ENCODE peak calls at places on chromosomes 12 and 14, in nine cellular contexts. One of them, this sample, is unnamed.

GRCh38 chr12:52628111-52628507 is 9.8 kb upstream of the KRT73 start:
- DNase-seq in left ventricle myocardium inferior: no peak
- DNase-seq in uterus: no peak
- DNase-seq in SJSA1: peak; percentile 22
- DNase-seq in lower lobe of right lung: no peak
- DNase-seq in IMR-90: no peak
- DNase-seq in pancreas: no peak
- DNase-seq in Peyer's patch: no peak
- DNase-seq in aorta: no peak
- DNase-seq in this sample: no peak

GRCh38 chr12:12072064-12072760 is 1.5 kb downstream of the BCL2L14 start:
- DNase-seq in left ventricle myocardium inferior: no peak
- DNase-seq in uterus: no peak
- DNase-seq in SJSA1: no peak
- DNase-seq in lower lobe of right lung: peak; percentile 62
- DNase-seq in IMR-90: no peak
- DNase-seq in pancreas: peak; percentile 64
- DNase-seq in Peyer's patch: peak; percentile 77
- DNase-seq in aorta: no peak
- DNase-seq in this sample: no peak

GRCh38 chr12:122997343-122998250 is 17.1 kb downstream of the ARL6IP4 start:
- DNase-seq in left ventricle myocardium inferior: no peak
- DNase-seq in uterus: no peak
- DNase-seq in SJSA1: no peak
- DNase-seq in lower lobe of right lung: no peak
- DNase-seq in IMR-90: no peak
- DNase-seq in pancreas: no peak
- DNase-seq in Peyer's patch: no peak
- DNase-seq in aorta: no peak
- DNase-seq in this sample: no peak

GRCh38 chr14:24665440-24665991 is 31.5 kb upstream of the GZMB start:
- DNase-seq in left ventricle myocardium inferior: no peak
- DNase-seq in uterus: no peak
- DNase-seq in SJSA1: no peak
- DNase-seq in lower lobe of right lung: no peak
- DNase-seq in IMR-90: no peak
- DNase-seq in pancreas: no peak
- DNase-seq in Peyer's patch: no peak
- DNase-seq in aorta: no peak
- DNase-seq in this sample: no peak

GRCh38 chr14:94119071-94119470 is 8.5 kb downstream of the IFI27 start:
- DNase-seq in left ventricle myocardium inferior: no peak
- DNase-seq in uterus: peak; percentile 5
- DNase-seq in SJSA1: no peak
- DNase-seq in lower lobe of right lung: no peak
- DNase-seq in IMR-90: no peak
- DNase-seq in pancreas: no peak
- DNase-seq in Peyer's patch: peak; percentile 22
- DNase-seq in aorta: no peak
- DNase-seq in this sample: peak; percentile 49

GRCh38 chr14:100438678-100439592 is 115.8 kb downstream of the SLC25A47 start:
- DNase-seq in left ventricle myocardium inferior: no peak
- DNase-seq in uterus: peak; percentile 45
- DNase-seq in SJSA1: peak; percentile 56
- DNase-seq in lower lobe of right lung: peak; percentile 64
- DNase-seq in IMR-90: peak; percentile 89
- DNase-seq in pancreas: no peak
- DNase-seq in Peyer's patch: peak; percentile 89
- DNase-seq in aorta: no peak
- DNase-seq in this sample: peak; percentile 98

GRCh38 chr12:15527201-15527782 is 205.0 kb downstream of the PTPRO start:
- DNase-seq in left ventricle myocardium inferior: peak; percentile 23
- DNase-seq in uterus: no peak
- DNase-seq in SJSA1: no peak
- DNase-seq in lower lobe of right lung: peak; percentile 59
- DNase-seq in IMR-90: peak; percentile 15
- DNase-seq in pancreas: no peak
- DNase-seq in Peyer's patch: no peak
- DNase-seq in aorta: peak; percentile 74
- DNase-seq in this sample: no peak

GRCh38 chr14:71687115-71687836 is 245.0 kb upstream of the RGS6 start:
- DNase-seq in left ventricle myocardium inferior: no peak
- DNase-seq in uterus: no peak
- DNase-seq in SJSA1: no peak
- DNase-seq in lower lobe of right lung: no peak
- DNase-seq in IMR-90: peak; percentile 46
- DNase-seq in pancreas: no peak
- DNase-seq in Peyer's patch: no peak
- DNase-seq in aorta: no peak
- DNase-seq in this sample: no peak

GRCh38 chr12:78226763-78227162 is 396.1 kb downstream of the NAV3 start:
- DNase-seq in left ventricle myocardium inferior: no peak
- DNase-seq in uterus: no peak
- DNase-seq in SJSA1: no peak
- DNase-seq in lower lobe of right lung: no peak
- DNase-seq in IMR-90: no peak
- DNase-seq in pancreas: no peak
- DNase-seq in Peyer's patch: no peak
- DNase-seq in aorta: no peak
- DNase-seq in this sample: no peak

GRCh38 chr14:58298880-58299664 is 717 bp downstream of the ARID4A start:
- DNase-seq in left ventricle myocardium inferior: peak; percentile 41
- DNase-seq in uterus: peak; percentile 29
- DNase-seq in SJSA1: no peak
- DNase-seq in lower lobe of right lung: peak; percentile 60
- DNase-seq in IMR-90: no peak
- DNase-seq in pancreas: peak; percentile 53
- DNase-seq in Peyer's patch: peak; percentile 64
- DNase-seq in aorta: peak; percentile 80
- DNase-seq in this sample: no peak

GRCh38 chr12:18135509-18135908 is 45.5 kb upstream of the RERGL start:
- DNase-seq in left ventricle myocardium inferior: no peak
- DNase-seq in uterus: no peak
- DNase-seq in SJSA1: no peak
- DNase-seq in lower lobe of right lung: no peak
- DNase-seq in IMR-90: no peak
- DNase-seq in pancreas: no peak
- DNase-seq in Peyer's patch: no peak
- DNase-seq in aorta: no peak
- DNase-seq in this sample: no peak

GRCh38 chr12:86376052-86376451 is 119.9 kb upstream of the MGAT4C start:
- DNase-seq in left ventricle myocardium inferior: peak; percentile 16
- DNase-seq in uterus: no peak
- DNase-seq in SJSA1: no peak
- DNase-seq in lower lobe of right lung: no peak
- DNase-seq in IMR-90: no peak
- DNase-seq in pancreas: no peak
- DNase-seq in Peyer's patch: no peak
- DNase-seq in aorta: no peak
- DNase-seq in this sample: no peak

GRCh38 chr14:72736791-72737559 is 156.9 kb downstream of the DPF3 start:
- DNase-seq in left ventricle myocardium inferior: no peak
- DNase-seq in uterus: no peak
- DNase-seq in SJSA1: no peak
- DNase-seq in lower lobe of right lung: no peak
- DNase-seq in IMR-90: no peak
- DNase-seq in pancreas: no peak
- DNase-seq in Peyer's patch: no peak
- DNase-seq in aorta: no peak
- DNase-seq in this sample: no peak

GRCh38 chr12:124837958-124838803 is 25.5 kb downstream of the SCARB1 start:
- DNase-seq in left ventricle myocardium inferior: peak; percentile 81
- DNase-seq in uterus: peak; percentile 90
- DNase-seq in SJSA1: peak; percentile 94
- DNase-seq in lower lobe of right lung: no peak
- DNase-seq in IMR-90: peak; percentile 98
- DNase-seq in pancreas: peak; percentile 91
- DNase-seq in Peyer's patch: peak; percentile 92
- DNase-seq in aorta: no peak
- DNase-seq in this sample: peak; percentile 95

GRCh38 chr12:79482323-79482722 is 208.4 kb downstream of the PAWR start:
- DNase-seq in left ventricle myocardium inferior: no peak
- DNase-seq in uterus: no peak
- DNase-seq in SJSA1: no peak
- DNase-seq in lower lobe of right lung: no peak
- DNase-seq in IMR-90: no peak
- DNase-seq in pancreas: no peak
- DNase-seq in Peyer's patch: no peak
- DNase-seq in aorta: no peak
- DNase-seq in this sample: no peak

GRCh38 chr12:109053382-109054123 is 1.2 kb downstream of the USP30 start:
- DNase-seq in left ventricle myocardium inferior: no peak
- DNase-seq in uterus: no peak
- DNase-seq in SJSA1: no peak
- DNase-seq in lower lobe of right lung: no peak
- DNase-seq in IMR-90: no peak
- DNase-seq in pancreas: peak; percentile 24
- DNase-seq in Peyer's patch: no peak
- DNase-seq in aorta: no peak
- DNase-seq in this sample: no peak

GRCh38 chr14:50677527-50678063 is 9.5 kb upstream of the SAV1 start:
- DNase-seq in left ventricle myocardium inferior: no peak
- DNase-seq in uterus: no peak
- DNase-seq in SJSA1: no peak
- DNase-seq in lower lobe of right lung: no peak
- DNase-seq in IMR-90: peak; percentile 67
- DNase-seq in pancreas: no peak
- DNase-seq in Peyer's patch: no peak
- DNase-seq in aorta: no peak
- DNase-seq in this sample: no peak

GRCh38 chr12:132717011-132717410 is 6.4 kb downstream of the PGAM5 start:
- DNase-seq in left ventricle myocardium inferior: no peak
- DNase-seq in uterus: no peak
- DNase-seq in SJSA1: no peak
- DNase-seq in lower lobe of right lung: no peak
- DNase-seq in IMR-90: no peak
- DNase-seq in pancreas: no peak
- DNase-seq in Peyer's patch: no peak
- DNase-seq in aorta: peak; percentile 57
- DNase-seq in this sample: no peak
- H3K36me3 ChIP-seq in left ventricle myocardium inferior: peaks cover 70% of the 10 kb centered on the region
- H3K36me3 ChIP-seq in uterus: no peaks in the 10 kb centered on the region
- H3K36me3 ChIP-seq in SJSA1: peaks cover 63% of the 10 kb centered on the region
- H3K36me3 ChIP-seq in lower lobe of right lung: peaks cover 69% of the 10 kb centered on the region
- H3K36me3 ChIP-seq in IMR-90: peaks cover 47% of the 10 kb centered on the region
- H3K36me3 ChIP-seq in pancreas: peaks cover 2% of the 10 kb centered on the region
- H3K36me3 ChIP-seq in Peyer's patch: peaks cover 68% of the 10 kb centered on the region
- H3K36me3 ChIP-seq in aorta: no peaks in the 10 kb centered on the region
- H3K36me3 ChIP-seq in this sample: peaks cover 74% of the 10 kb centered on the region

DNA sequence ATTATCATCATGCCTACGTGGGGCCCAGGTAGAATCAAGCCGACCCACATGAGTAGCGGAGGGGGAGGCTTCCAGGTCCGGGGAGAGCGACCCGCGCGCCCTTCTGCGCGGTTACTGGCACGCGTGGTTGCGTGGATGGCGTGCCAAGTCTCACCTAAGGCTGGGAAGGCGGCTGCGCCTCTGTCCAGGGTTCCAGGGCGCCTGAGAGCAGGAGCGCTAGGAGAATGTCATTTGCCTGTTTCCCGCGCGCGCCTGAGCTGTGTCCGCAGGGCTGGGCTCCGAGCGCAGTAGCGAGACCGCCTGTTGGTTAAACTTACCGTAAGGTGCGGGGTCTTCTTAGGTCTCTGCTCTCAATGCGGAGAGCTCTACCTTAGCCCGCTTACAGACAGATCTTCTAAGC is 1539.3 kb upstream of the TMEM132C start:
- DNase-seq in left ventricle myocardium inferior: no peak
- DNase-seq in uterus: no peak
- DNase-seq in SJSA1: no peak
- DNase-seq in lower lobe of right lung: no peak
- DNase-seq in IMR-90: no peak
- DNase-seq in pancreas: no peak
- DNase-seq in Peyer's patch: no peak
- DNase-seq in aorta: no peak
- DNase-seq in this sample: no peak
- H3K27me3 ChIP-seq in left ventricle myocardium inferior: peaks cover 92% of the 10 kb centered on the region
- H3K27me3 ChIP-seq in uterus: no peaks in the 10 kb centered on the region
- H3K27me3 ChIP-seq in SJSA1: no peaks in the 10 kb centered on the region
- H3K27me3 ChIP-seq in lower lobe of right lung: peaks cover 49% of the 10 kb centered on the region
- H3K27me3 ChIP-seq in IMR-90: no peaks in the 10 kb centered on the region
- H3K27me3 ChIP-seq in pancreas: no peaks in the 10 kb centered on the region
- H3K27me3 ChIP-seq in Peyer's patch: no peaks in the 10 kb centered on the region
- H3K27me3 ChIP-seq in aorta: no peaks in the 10 kb centered on the region
- H3K27me3 ChIP-seq in this sample: peaks cover 34% of the 10 kb centered on the region

GRCh38 chr14:38001501-38001900 is 206.2 kb upstream of the SSTR1 start:
- DNase-seq in left ventricle myocardium inferior: no peak
- DNase-seq in uterus: no peak
- DNase-seq in SJSA1: no peak
- DNase-seq in lower lobe of right lung: no peak
- DNase-seq in IMR-90: no peak
- DNase-seq in pancreas: no peak
- DNase-seq in Peyer's patch: no peak
- DNase-seq in aorta: no peak
- DNase-seq in this sample: no peak
- H3K4me1 ChIP-seq in left ventricle myocardium inferior: no peaks in the 10 kb centered on the region
- H3K4me1 ChIP-seq in uterus: no peaks in the 10 kb centered on the region
- H3K4me1 ChIP-seq in SJSA1: no peaks in the 10 kb centered on the region
- H3K4me1 ChIP-seq in lower lobe of right lung: no peaks in the 10 kb centered on the region
- H3K4me1 ChIP-seq in IMR-90: no peaks in the 10 kb centered on the region
- H3K4me1 ChIP-seq in pancreas: no peaks in the 10 kb centered on the region
- H3K4me1 ChIP-seq in Peyer's patch: no peaks in the 10 kb centered on the region
- H3K4me1 ChIP-seq in aorta: peaks cover 2% of the 10 kb centered on the region
- H3K4me1 ChIP-seq in this sample: no peaks in the 10 kb centered on the region

GRCh38 chr12:26700430-26700829 is 132.6 kb downstream of the ITPR2 start:
- DNase-seq in left ventricle myocardium inferior: no peak
- DNase-seq in uterus: no peak
- DNase-seq in SJSA1: no peak
- DNase-seq in lower lobe of right lung: no peak
- DNase-seq in IMR-90: no peak
- DNase-seq in pancreas: no peak
- DNase-seq in Peyer's patch: no peak
- DNase-seq in aorta: no peak
- DNase-seq in this sample: no peak
- H3K36me3 ChIP-seq in left ventricle myocardium inferior: peaks cover 20% of the 10 kb centered on the region
- H3K36me3 ChIP-seq in uterus: no peaks in the 10 kb centered on the region
- H3K36me3 ChIP-seq in SJSA1: peaks cover 7% of the 10 kb centered on the region
- H3K36me3 ChIP-seq in lower lobe of right lung: peaks cover 14% of the 10 kb centered on the region
- H3K36me3 ChIP-seq in IMR-90: no peaks in the 10 kb centered on the region
- H3K36me3 ChIP-seq in pancreas: no peaks in the 10 kb centered on the region
- H3K36me3 ChIP-seq in Peyer's patch: peaks cover under 1% of the 10 kb centered on the region
- H3K36me3 ChIP-seq in aorta: no peaks in the 10 kb centered on the region
- H3K36me3 ChIP-seq in this sample: no peaks in the 10 kb centered on the region

DNA sequence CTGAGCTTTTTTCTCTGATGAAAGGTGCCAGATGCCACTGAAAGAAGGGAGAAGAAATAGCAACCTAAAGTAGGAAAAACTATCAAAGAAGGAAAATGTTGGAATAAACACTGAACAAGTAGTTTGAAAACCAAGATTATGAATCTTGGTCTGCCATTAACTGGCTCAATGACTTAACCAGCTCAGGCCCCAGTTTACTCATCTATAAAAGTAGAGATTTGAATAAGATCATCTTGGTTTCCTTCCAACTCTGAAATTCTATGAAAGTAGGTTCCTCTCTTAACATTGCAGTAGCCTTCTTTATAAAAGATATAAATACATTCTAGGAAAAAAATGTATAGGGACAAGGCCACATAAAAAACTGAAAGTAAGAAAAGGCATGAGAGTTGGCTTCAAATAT is 16.1 kb upstream of the CCND2 start:
- DNase-seq in left ventricle myocardium inferior: no peak
- DNase-seq in uterus: no peak
- DNase-seq in SJSA1: no peak
- DNase-seq in lower lobe of right lung: no peak
- DNase-seq in IMR-90: no peak
- DNase-seq in pancreas: no peak
- DNase-seq in Peyer's patch: no peak
- DNase-seq in aorta: no peak
- DNase-seq in this sample: no peak
- H3K27me3 ChIP-seq in left ventricle myocardium inferior: no peaks in the 10 kb centered on the region
- H3K27me3 ChIP-seq in uterus: no peaks in the 10 kb centered on the region
- H3K27me3 ChIP-seq in SJSA1: peaks cover 24% of the 10 kb centered on the region
- H3K27me3 ChIP-seq in lower lobe of right lung: no peaks in the 10 kb centered on the region
- H3K27me3 ChIP-seq in IMR-90: peaks cover 11% of the 10 kb centered on the region
- H3K27me3 ChIP-seq in pancreas: no peaks in the 10 kb centered on the region
- H3K27me3 ChIP-seq in Peyer's patch: no peaks in the 10 kb centered on the region
- H3K27me3 ChIP-seq in aorta: no peaks in the 10 kb centered on the region
- H3K27me3 ChIP-seq in this sample: no peaks in the 10 kb centered on the region

This sample was measured in RWPE2.